ENCODE peak calls at places on chromosomes 7 and 10, in ten cellular contexts. One of them, this sample, is unnamed.

GRCh38 chr7:73715648-73716317 is 3.7 kb downstream of the STX1A start:
- DNase-seq in H9: no peak
- DNase-seq in MM.1S: no peak
- DNase-seq in mammary epithelial cell: peak; percentile 96
- DNase-seq in PC-3: peak; percentile 98
- DNase-seq in mesenchymal stem cell: peak; percentile 97
- DNase-seq in HCT116: peak; percentile 93
- DNase-seq in SK-N-SH: no peak
- DNase-seq in GM23338: no peak
- DNase-seq in neuronal stem cell: no peak
- DNase-seq in this sample: peak; percentile 96

GRCh38 chr10:74077416-74077815 is 73.2 kb downstream of the AP3M1 start:
- DNase-seq in neuronal stem cell: no peak
- DNase-seq in HCT116: no peak
- DNase-seq in mesenchymal stem cell: no peak
- DNase-seq in PC-3: no peak
- DNase-seq in mammary epithelial cell: no peak
- DNase-seq in MM.1S: no peak
- DNase-seq in H9: no peak
- DNase-seq in SK-N-SH: no peak
- DNase-seq in GM23338: no peak
- DNase-seq in this sample: no peak

GRCh38 chr7:148698397-148699023 is at the start of gene CUL1:
- DNase-seq in GM23338: peak; percentile 77
- DNase-seq in PC-3: peak; percentile 66
- DNase-seq in H9: peak; percentile 65
- DNase-seq in neuronal stem cell: peak; percentile 74
- DNase-seq in SK-N-SH: peak; percentile 93
- DNase-seq in MM.1S: peak; percentile 94
- DNase-seq in mesenchymal stem cell: peak; percentile 76
- DNase-seq in HCT116: peak; percentile 34
- DNase-seq in mammary epithelial cell: peak; percentile 79
- DNase-seq in this sample: peak; percentile 93

GRCh38 chr10:123642697-123643096 is 23.5 kb upstream of the GPR26 start:
- DNase-seq in H9: peak; percentile 38
- DNase-seq in SK-N-SH: no peak
- DNase-seq in HCT116: no peak
- DNase-seq in neuronal stem cell: no peak
- DNase-seq in PC-3: no peak
- DNase-seq in GM23338: peak; percentile 36
- DNase-seq in mesenchymal stem cell: no peak
- DNase-seq in mammary epithelial cell: no peak
- DNase-seq in MM.1S: no peak
- DNase-seq in this sample: no peak

GRCh38 chr7:129569811-129570215 is 41.7 kb upstream of the NRF1 start:
- DNase-seq in GM23338: no peak
- DNase-seq in SK-N-SH: no peak
- DNase-seq in H9: no peak
- DNase-seq in mammary epithelial cell: peak; percentile 91
- DNase-seq in mesenchymal stem cell: peak; percentile 73
- DNase-seq in MM.1S: no peak
- DNase-seq in neuronal stem cell: no peak
- DNase-seq in PC-3: peak; percentile 93
- DNase-seq in HCT116: peak; percentile 63
- DNase-seq in this sample: no peak

GRCh38 chr10:111128331-111129167 is 51.7 kb downstream of the ADRA2A start:
- DNase-seq in PC-3: peak; percentile 39
- DNase-seq in H9: peak; percentile 52
- DNase-seq in mammary epithelial cell: no peak
- DNase-seq in GM23338: no peak
- DNase-seq in HCT116: peak; percentile 75
- DNase-seq in neuronal stem cell: no peak
- DNase-seq in SK-N-SH: no peak
- DNase-seq in mesenchymal stem cell: peak; percentile 12
- DNase-seq in MM.1S: no peak
- DNase-seq in this sample: peak; percentile 64

GRCh38 chr7:149866817-149867447 is 6.8 kb upstream of the ATP6V0E2 start:
- DNase-seq in HCT116: no peak
- DNase-seq in neuronal stem cell: no peak
- DNase-seq in MM.1S: no peak
- DNase-seq in GM23338: no peak
- DNase-seq in SK-N-SH: no peak
- DNase-seq in PC-3: no peak
- DNase-seq in H9: no peak
- DNase-seq in mammary epithelial cell: no peak
- DNase-seq in mesenchymal stem cell: no peak
- DNase-seq in this sample: no peak

GRCh38 chr7:74575083-74575803 is 82.3 kb upstream of the GTF2I start:
- DNase-seq in MM.1S: no peak
- DNase-seq in SK-N-SH: no peak
- DNase-seq in mesenchymal stem cell: peak; percentile 59
- DNase-seq in mammary epithelial cell: peak; percentile 95
- DNase-seq in PC-3: peak; percentile 59
- DNase-seq in GM23338: no peak
- DNase-seq in HCT116: no peak
- DNase-seq in neuronal stem cell: no peak
- DNase-seq in H9: no peak
- DNase-seq in this sample: no peak

GRCh38 chr7:96612034-96612433 is 97.6 kb downstream of the SEM1 start:
- DNase-seq in PC-3: no peak
- DNase-seq in mammary epithelial cell: peak; percentile 50
- DNase-seq in MM.1S: no peak
- DNase-seq in GM23338: no peak
- DNase-seq in mesenchymal stem cell: no peak
- DNase-seq in SK-N-SH: no peak
- DNase-seq in HCT116: no peak
- DNase-seq in neuronal stem cell: no peak
- DNase-seq in H9: no peak
- DNase-seq in this sample: no peak

GRCh38 chr10:69716711-69717560 is 84.8 kb upstream of the COL13A1 start:
- DNase-seq in mesenchymal stem cell: peak; percentile 52
- DNase-seq in mammary epithelial cell: peak; percentile 46
- DNase-seq in HCT116: peak; percentile 51
- DNase-seq in PC-3: peak; percentile 95
- DNase-seq in SK-N-SH: peak; percentile 84
- DNase-seq in neuronal stem cell: peak; percentile 65
- DNase-seq in GM23338: peak; percentile 91
- DNase-seq in H9: peak; percentile 78
- DNase-seq in MM.1S: peak; percentile 45
- DNase-seq in this sample: peak; percentile 72

GRCh38 chr7:2956526-2957368 is 86.9 kb downstream of the CARD11 start:
- DNase-seq in H9: no peak
- DNase-seq in GM23338: no peak
- DNase-seq in mammary epithelial cell: peak; percentile 94
- DNase-seq in PC-3: peak; percentile 70
- DNase-seq in HCT116: peak; percentile 15
- DNase-seq in SK-N-SH: peak; percentile 65
- DNase-seq in MM.1S: no peak
- DNase-seq in mesenchymal stem cell: peak; percentile 64
- DNase-seq in neuronal stem cell: no peak
- DNase-seq in this sample: peak; percentile 55

GRCh38 chr10:31646519-31646918 is 282.1 kb downstream of the ARHGAP12 start:
- DNase-seq in mesenchymal stem cell: no peak
- DNase-seq in mammary epithelial cell: peak; percentile 20
- DNase-seq in H9: no peak
- DNase-seq in PC-3: peak; percentile 30
- DNase-seq in HCT116: no peak
- DNase-seq in MM.1S: no peak
- DNase-seq in SK-N-SH: no peak
- DNase-seq in GM23338: no peak
- DNase-seq in neuronal stem cell: no peak
- DNase-seq in this sample: no peak

GRCh38 chr7:138029941-138030340 is 28.1 kb upstream of the CREB3L2 start:
- DNase-seq in mesenchymal stem cell: no peak
- DNase-seq in SK-N-SH: no peak
- DNase-seq in MM.1S: no peak
- DNase-seq in PC-3: no peak
- DNase-seq in neuronal stem cell: no peak
- DNase-seq in GM23338: no peak
- DNase-seq in mammary epithelial cell: peak; percentile 3
- DNase-seq in HCT116: no peak
- DNase-seq in H9: no peak
- DNase-seq in this sample: no peak

GRCh38 chr7:115274-115911 is 77.0 kb upstream of the FAM20C start:
- DNase-seq in neuronal stem cell: no peak
- DNase-seq in H9: no peak
- DNase-seq in GM23338: no peak
- DNase-seq in mesenchymal stem cell: peak; percentile 53
- DNase-seq in HCT116: no peak
- DNase-seq in MM.1S: no peak
- DNase-seq in SK-N-SH: no peak
- DNase-seq in mammary epithelial cell: no peak
- DNase-seq in PC-3: no peak
- DNase-seq in this sample: no peak

GRCh38 chr10:124449170-124450009 is 445 bp downstream of the NKX1-2 start:
- DNase-seq in mammary epithelial cell: peak; percentile 62
- DNase-seq in GM23338: peak; percentile 60
- DNase-seq in mesenchymal stem cell: no peak
- DNase-seq in MM.1S: no peak
- DNase-seq in PC-3: peak; percentile 39
- DNase-seq in neuronal stem cell: no peak
- DNase-seq in H9: peak; percentile 58
- DNase-seq in SK-N-SH: peak; percentile 55
- DNase-seq in HCT116: no peak
- DNase-seq in this sample: no peak

GRCh38 chr7:112995091-112995824 is 91.4 kb downstream of the GPR85 start:
- DNase-seq in HCT116: no peak
- DNase-seq in GM23338: peak; percentile 20
- DNase-seq in PC-3: peak; percentile 50
- DNase-seq in H9: no peak
- DNase-seq in mammary epithelial cell: peak; percentile 71
- DNase-seq in SK-N-SH: no peak
- DNase-seq in neuronal stem cell: no peak
- DNase-seq in mesenchymal stem cell: peak; percentile 49
- DNase-seq in MM.1S: no peak
- DNase-seq in this sample: no peak

DNA sequence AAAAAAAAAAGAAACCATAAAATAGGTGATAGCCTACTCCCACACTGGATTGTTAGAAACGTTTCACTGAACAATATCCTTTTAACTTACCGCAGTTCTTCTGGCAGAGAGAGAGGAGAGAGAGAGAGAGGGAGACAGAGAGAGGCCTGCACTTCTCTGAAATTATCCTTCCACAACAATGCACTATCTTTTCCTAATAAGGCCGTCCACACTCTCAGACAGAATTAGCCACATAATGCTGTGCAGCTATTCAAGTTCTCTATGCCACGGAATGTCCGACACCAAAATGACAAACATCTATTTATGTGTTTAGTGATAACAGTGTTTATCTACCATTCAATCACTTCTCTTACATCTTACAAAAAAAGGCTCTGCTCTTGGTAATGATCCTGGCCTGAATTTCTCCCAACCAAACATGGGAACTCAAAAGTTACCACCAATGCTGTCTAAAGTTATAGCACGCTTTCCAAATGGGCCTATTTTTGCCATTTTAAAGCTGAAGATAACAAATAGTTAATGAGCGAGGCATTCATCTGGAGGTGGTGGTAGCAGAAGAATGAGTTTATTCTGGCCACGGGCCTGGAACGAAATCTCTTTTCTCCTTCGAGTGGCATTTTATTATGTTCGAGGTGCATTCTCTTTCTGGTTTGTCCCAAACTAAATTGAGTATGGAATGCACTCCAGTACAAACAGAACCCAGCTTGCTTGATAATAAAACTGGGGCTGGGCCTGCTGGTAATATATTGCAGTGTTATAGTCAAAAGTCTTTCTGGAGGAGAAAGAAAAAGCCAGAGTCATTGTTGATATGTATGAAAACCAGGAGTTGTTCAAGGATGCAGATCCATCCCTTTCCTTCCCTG is 160.2 kb upstream of the SVIL start:
- DNase-seq in neuronal stem cell: no peak
- DNase-seq in mammary epithelial cell: no peak
- DNase-seq in SK-N-SH: no peak
- DNase-seq in HCT116: no peak
- DNase-seq in mesenchymal stem cell: no peak
- DNase-seq in MM.1S: no peak
- DNase-seq in GM23338: no peak
- DNase-seq in PC-3: no peak
- DNase-seq in H9: no peak
- DNase-seq in this sample: no peak
- H2AFZ ChIP-seq in neuronal stem cell: no peak overlapping the region
- H2AFZ ChIP-seq in mammary epithelial cell: peak overlapping the region; percentile 16
- H2AFZ ChIP-seq in SK-N-SH: peak overlapping the region; percentile 44
- H2AFZ ChIP-seq in HCT116: no peak overlapping the region
- H2AFZ ChIP-seq in mesenchymal stem cell: no peak overlapping the region
- H2AFZ ChIP-seq in MM.1S: no peak overlapping the region
- H2AFZ ChIP-seq in GM23338: peak overlapping the region; percentile 52
- H2AFZ ChIP-seq in PC-3: peak overlapping the region; percentile 48
- H2AFZ ChIP-seq in H9: no peak overlapping the region
- H2AFZ ChIP-seq in this sample: no peak overlapping the region

DNA sequence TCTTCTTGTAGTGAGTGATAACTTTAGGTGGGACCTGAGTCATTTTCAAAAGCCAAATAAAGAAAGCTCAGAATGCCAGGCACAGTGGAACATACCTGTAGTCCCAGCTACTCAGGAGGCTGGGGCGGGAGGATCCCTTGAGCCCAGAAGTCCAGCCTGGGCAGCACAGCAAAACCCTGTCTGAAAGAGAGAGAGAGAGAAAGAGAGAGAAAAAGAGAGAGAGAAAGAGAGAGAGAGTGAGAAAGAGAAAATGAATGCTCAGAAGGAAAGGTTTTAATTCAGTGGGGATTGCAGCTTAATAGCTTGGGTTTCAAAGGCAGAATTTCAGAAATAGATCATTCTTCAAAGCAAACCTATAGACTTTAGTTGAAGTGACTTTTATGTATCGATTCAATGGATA is 25.7 kb downstream of the GPNMB start:
- DNase-seq in SK-N-SH: no peak
- DNase-seq in GM23338: no peak
- DNase-seq in mammary epithelial cell: no peak
- DNase-seq in neuronal stem cell: no peak
- DNase-seq in HCT116: no peak
- DNase-seq in PC-3: no peak
- DNase-seq in MM.1S: no peak
- DNase-seq in H9: no peak
- DNase-seq in mesenchymal stem cell: no peak
- DNase-seq in this sample: no peak
- H2AFZ ChIP-seq in SK-N-SH: peak overlapping the region; percentile 1
- H2AFZ ChIP-seq in GM23338: peak overlapping the region; percentile 93
- H2AFZ ChIP-seq in mammary epithelial cell: no peak overlapping the region
- H2AFZ ChIP-seq in neuronal stem cell: no peak overlapping the region
- H2AFZ ChIP-seq in HCT116: peak overlapping the region; percentile 76
- H2AFZ ChIP-seq in PC-3: no peak overlapping the region
- H2AFZ ChIP-seq in MM.1S: peak overlapping the region; percentile 32
- H2AFZ ChIP-seq in H9: no peak overlapping the region
- H2AFZ ChIP-seq in mesenchymal stem cell: no peak overlapping the region
- H2AFZ ChIP-seq in this sample: no peak overlapping the region

GRCh38 chr7:15323545-15323944 is 238.3 kb downstream of the AGMO start:
- DNase-seq in MM.1S: no peak
- DNase-seq in GM23338: no peak
- DNase-seq in mesenchymal stem cell: no peak
- DNase-seq in H9: no peak
- DNase-seq in PC-3: no peak
- DNase-seq in SK-N-SH: no peak
- DNase-seq in neuronal stem cell: no peak
- DNase-seq in mammary epithelial cell: no peak
- DNase-seq in HCT116: no peak
- DNase-seq in this sample: no peak
- H2AFZ ChIP-seq in MM.1S: no peak overlapping the region
- H2AFZ ChIP-seq in GM23338: no peak overlapping the region
- H2AFZ ChIP-seq in mesenchymal stem cell: no peak overlapping the region
- H2AFZ ChIP-seq in H9: no peak overlapping the region
- H2AFZ ChIP-seq in PC-3: peak overlapping the region; percentile 2
- H2AFZ ChIP-seq in SK-N-SH: no peak overlapping the region
- H2AFZ ChIP-seq in neuronal stem cell: peak overlapping the region; percentile 12
- H2AFZ ChIP-seq in mammary epithelial cell: no peak overlapping the region
- H2AFZ ChIP-seq in HCT116: peak overlapping the region; percentile 56
- H2AFZ ChIP-seq in this sample: no peak overlapping the region

GRCh38 chr7:37901236-37901827 is 15.3 kb downstream of the SFRP4 start:
- DNase-seq in MM.1S: peak; percentile 38
- DNase-seq in mesenchymal stem cell: peak; percentile 35
- DNase-seq in neuronal stem cell: peak; percentile 23
- DNase-seq in H9: no peak
- DNase-seq in SK-N-SH: peak; percentile 47
- DNase-seq in HCT116: peak; percentile 13
- DNase-seq in PC-3: peak; percentile 57
- DNase-seq in GM23338: peak; percentile 74
- DNase-seq in mammary epithelial cell: peak; percentile 6
- DNase-seq in this sample: peak; percentile 42
- H2AFZ ChIP-seq in MM.1S: no peak overlapping the region
- H2AFZ ChIP-seq in mesenchymal stem cell: no peak overlapping the region
- H2AFZ ChIP-seq in neuronal stem cell: peak overlapping the region; percentile 18
- H2AFZ ChIP-seq in H9: no peak overlapping the region
- H2AFZ ChIP-seq in SK-N-SH: no peak overlapping the region
- H2AFZ ChIP-seq in HCT116: no peak overlapping the region
- H2AFZ ChIP-seq in PC-3: no peak overlapping the region
- H2AFZ ChIP-seq in GM23338: peak overlapping the region; percentile 69
- H2AFZ ChIP-seq in mammary epithelial cell: no peak overlapping the region
- H2AFZ ChIP-seq in this sample: peak overlapping the region; percentile 15

This sample was measured in K562.